ENCODE peak calls at places on chromosomes 3 and 15, in six cellular contexts. U is hepatocyte; I is GM23338; S is heart right ventricle; H is AG04450; C is naive thymus-derived CD4-positive, alpha-beta T cell. K is an unnamed sample.

GRCh38 chr3:173624086-173624485 is 226.5 kb downstream of the NLGN1 start:
- DNase-seq in U (no peak), I (no peak), S (no peak), H (no peak), C (no peak), K (no peak)

GRCh38 chr3:74267126-74267525 is 347.3 kb downstream of the CNTN3 start:
- DNase-seq in U (no peak), I (no peak), S (no peak), H (no peak), C (no peak), K (no peak)

GRCh38 chr3:5011555-5012256 is 32.5 kb downstream of the BHLHE40 start:
- DNase-seq in U (no peak), I (no peak), S (no peak), H (no peak), C (no peak), K (no peak)

GRCh38 chr15:62549345-62549970 is 384.4 kb upstream of the C2CD4B start:
- DNase-seq in U (peak; percentile 38), I (peak; percentile 64), S (no peak), H (no peak), C (no peak), K (no peak)

GRCh38 chr3:126538316-126538715 is 14.4 kb downstream of the CHST13 start:
- DNase-seq in U (no peak), I (no peak), S (no peak), H (no peak), C (no peak), K (no peak)

GRCh38 chr15:68821898-68822380 is 1.2 kb upstream of the ANP32A start:
- DNase-seq in U (no peak), I (peak; percentile 48), S (no peak), H (no peak), C (no peak), K (no peak)

GRCh38 chr3:121111914-121112612 is 204.1 kb downstream of the STXBP5L start:
- DNase-seq in U (peak; percentile 10), I (peak; percentile 86), S (no peak), H (no peak), C (no peak), K (no peak)

GRCh38 chr3:14371573-14372474 is 30.6 kb upstream of the SLC6A6 start:
- DNase-seq in U (peak; percentile 79), I (no peak), S (peak; percentile 84), H (no peak), C (no peak), K (no peak)

GRCh38 chr3:183515968-183516851 is 39.3 kb downstream of the KLHL6 start:
- DNase-seq in U (no peak), I (peak; percentile 71), S (no peak), H (no peak), C (peak; percentile 80), K (no peak)

GRCh38 chr3:191376742-191377141 is 46.4 kb upstream of the UTS2B start:
- DNase-seq in U (peak; percentile 16), I (no peak), S (no peak), H (no peak), C (no peak), K (no peak)

GRCh38 chr3:151925876-151926275 is 52.4 kb downstream of the SUCNR1 start:
- DNase-seq in U (no peak), I (no peak), S (no peak), H (peak; percentile 45), C (no peak), K (no peak)

GRCh38 chr15:59306520-59307163 is 66.0 kb downstream of the MYO1E start:
- DNase-seq in U (no peak), I (no peak), S (no peak), H (no peak), C (no peak), K (no peak)

GRCh38 chr3:49120096-49120437 is 556 bp downstream of the USP19 start:
- DNase-seq in U (no peak), I (peak; percentile 33), S (no peak), H (no peak), C (peak; percentile 35), K (no peak)

GRCh38 chr3:14425574-14426304 is 23.3 kb downstream of the SLC6A6 start:
- DNase-seq in U (no peak), I (no peak), S (no peak), H (no peak), C (peak; percentile 32), K (no peak)

GRCh38 chr3:86245360-86245759 is 745.6 kb downstream of the VGLL3 start:
- DNase-seq in U (peak; percentile 31), I (peak; percentile 55), S (no peak), H (no peak), C (no peak), K (no peak)

GRCh38 chr3:187208159-187208558 is 10.9 kb downstream of the RTP1 start:
- DNase-seq in U (peak; percentile 27), I (no peak), S (no peak), H (no peak), C (no peak), K (no peak)

GRCh38 chr3:117434881-117435412 is 725.4 kb downstream of the TUSC7 start:
- DNase-seq in U (no peak), I (peak; percentile 51), S (no peak), H (no peak), C (no peak), K (no peak)

GRCh38 chr15:96058103-96058851 is 272.2 kb upstream of the NR2F2 start:
- DNase-seq in U (no peak), I (no peak), S (no peak), H (no peak), C (no peak), K (no peak)

GRCh38 chr15:62672268-62672667 is 370.3 kb upstream of the TPM1 start:
- DNase-seq in U (no peak), I (no peak), S (no peak), H (no peak), C (no peak), K (no peak)

GRCh38 chr3:72120806-72121778 is 336.1 kb upstream of the PROK2 start:
- DNase-seq in U (no peak), I (no peak), S (no peak), H (no peak), C (no peak), K (no peak)

GRCh38 chr3:64257096-64257755 is 32.0 kb upstream of the PRICKLE2 start:
- DNase-seq in U (no peak), I (no peak), S (no peak), H (no peak), C (no peak), K (no peak)

GRCh38 chr15:68930268-68931022 is at the start of gene SPESP1:
- DNase-seq in U (no peak), I (peak; percentile 11), S (peak; percentile 85), H (peak; percentile 16), C (peak; percentile 16), K (no peak)

GRCh38 chr3:14512944-14513332 is 27.2 kb downstream of the GRIP2 start:
- DNase-seq in U (no peak), I (no peak), S (no peak), H (no peak), C (no peak), K (no peak)

GRCh38 chr3:172553526-172554252 is 30.5 kb upstream of the TNFSF10 start:
- DNase-seq in U (peak; percentile 64), I (no peak), S (no peak), H (no peak), C (no peak), K (no peak)
- H3K27ac ChIP-seq in U (peak overlapping the region; percentile 85), I (no peak overlapping the region), S (no peak overlapping the region), H (no peak overlapping the region), C (no peak overlapping the region), K (no peak overlapping the region)

GRCh38 chr3:88030200-88030599 is 28.6 kb downstream of the CGGBP1 start:
- DNase-seq in U (no peak), I (no peak), S (no peak), H (no peak), C (no peak), K (no peak)

DNA sequence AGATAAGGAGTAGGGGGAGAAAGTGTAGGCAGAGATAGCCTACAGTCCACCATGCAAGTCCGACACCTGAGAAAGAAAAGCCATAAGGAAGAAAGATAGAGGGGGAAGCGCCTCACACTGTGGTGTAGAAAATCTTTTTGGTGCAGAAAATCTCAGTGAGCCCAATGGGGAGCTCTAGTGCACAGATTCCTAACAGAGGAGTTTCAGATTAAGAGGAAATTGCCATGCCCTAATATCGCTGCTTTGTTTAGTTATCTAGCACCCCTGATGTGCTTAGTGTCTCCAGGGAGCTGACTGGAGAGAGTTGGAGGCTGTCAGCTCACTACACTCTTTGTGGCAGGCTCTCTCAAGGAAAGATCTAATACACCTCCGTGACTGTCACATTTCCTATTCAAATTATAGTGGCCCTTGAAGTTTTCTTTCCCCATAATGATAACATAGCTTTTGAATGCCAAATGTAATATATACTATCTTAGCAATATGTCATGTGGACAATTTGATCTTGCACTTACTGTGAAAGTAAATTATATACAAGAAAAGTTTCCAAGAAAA is 33.7 kb downstream of the CGGBP1 start:
- DNase-seq in U (no peak), I (no peak), S (no peak), H (no peak), C (no peak), K (no peak)
- H3K27ac ChIP-seq in U (no peak overlapping the region), I (no peak overlapping the region), S (no peak overlapping the region), H (no peak overlapping the region), C (no peak overlapping the region), K (no peak overlapping the region)

DNA sequence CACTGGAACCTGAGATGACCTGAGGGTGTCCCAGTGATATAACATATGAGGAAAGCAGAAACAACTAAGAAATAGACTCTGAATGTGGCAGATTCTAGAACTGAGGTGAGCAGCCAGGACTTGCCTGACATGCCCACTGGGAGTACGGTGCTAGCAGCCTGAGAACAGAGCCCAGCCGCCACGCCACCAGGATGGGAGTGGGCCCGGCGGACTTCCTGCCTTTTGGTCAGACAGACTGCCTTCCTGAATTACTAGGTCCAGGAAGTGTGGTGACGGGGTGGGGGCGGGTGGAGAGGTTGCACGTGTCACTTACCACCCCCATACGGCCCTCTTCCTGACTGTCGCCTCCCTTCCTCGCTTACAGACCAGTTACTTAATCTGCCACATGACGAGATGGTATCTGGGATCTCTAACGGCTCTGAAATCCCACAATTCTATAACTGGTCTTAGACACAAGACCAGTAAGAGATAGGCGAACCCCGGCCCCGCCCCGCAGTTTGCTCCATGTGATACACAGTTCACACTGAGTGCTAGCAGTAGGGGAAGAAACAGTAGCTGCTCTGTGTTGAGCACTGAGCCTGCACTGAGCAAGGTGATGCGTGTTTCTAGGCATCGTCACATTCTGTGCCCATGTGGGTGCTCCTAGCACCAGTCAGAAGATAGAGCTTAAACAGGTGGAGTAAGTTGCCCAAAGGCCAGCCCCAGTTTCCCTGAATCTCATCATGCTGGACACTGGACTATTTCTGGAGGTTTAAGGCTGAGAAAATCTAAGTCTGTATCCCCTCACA is 95.7 kb downstream of the CPN2 start:
- DNase-seq in U (peak; percentile 60), I (no peak), S (peak; percentile 76), H (no peak), C (peak; percentile 40), K (no peak)
- H3K27ac ChIP-seq in U (no peak overlapping the region), I (no peak overlapping the region), S (peak overlapping the region; percentile 68), H (no peak overlapping the region), C (peak overlapping the region; percentile 56), K (no peak overlapping the region)

GRCh38 chr15:29682361-29682760 is 139.9 kb downstream of the TJP1 start:
- DNase-seq in U (no peak), I (no peak), S (no peak), H (no peak), C (no peak), K (no peak)

GRCh38 chr15:29681946-29682345 is 140.3 kb downstream of the TJP1 start:
- DNase-seq in U (no peak), I (no peak), S (no peak), H (no peak), C (no peak), K (no peak)

GRCh38 chr15:29680806-29681485 is 141.3 kb downstream of the TJP1 start:
- DNase-seq in U (no peak), I (no peak), S (no peak), H (no peak), C (no peak), K (no peak)

GRCh38 chr15:29682781-29683180 is 139.5 kb downstream of the TJP1 start:
- DNase-seq in U (no peak), I (no peak), S (no peak), H (no peak), C (no peak), K (no peak)

GRCh38 chr15:29681486-29681845 is 140.8 kb downstream of the TJP1 start:
- DNase-seq in U (no peak), I (no peak), S (no peak), H (no peak), C (no peak), K (no peak)
- H3K27ac ChIP-seq in U (no peak overlapping the region), I (no peak overlapping the region), S (no peak overlapping the region), H (no peak overlapping the region), C (no peak overlapping the region), K (no peak overlapping the region)

K was measured in caudate nucleus.